ENCODE peak calls at places on chromosome 14, in five cellular contexts. J is ureter; P is lung; W is CD8-positive, alpha-beta memory T cell; Q is naive B cell. S is an unnamed sample.

GRCh38 chr14:20415723-20416622 is 2.7 kb upstream of the TEP1 start:
- DNase-seq in Q (peak; percentile 63), J (no peak), P (no peak), W (peak; percentile 10), S (no peak)

GRCh38 chr14:76514599-76514998 is 138.7 kb downstream of the ESRRB start:
- DNase-seq in W (no peak), J (no peak), Q (no peak), P (no peak), S (no peak)

GRCh38 chr14:40623641-40624040 is 983.0 kb upstream of the LRFN5 start:
- DNase-seq in P (no peak), J (no peak), Q (no peak), W (no peak), S (no peak)

GRCh38 chr14:50999726-51000125 is 55.4 kb upstream of the PYGL start:
- DNase-seq in P (no peak), J (no peak), Q (no peak), W (no peak), S (no peak)

GRCh38 chr14:58072288-58073071 is 79.5 kb downstream of the ARMH4 start:
- DNase-seq in P (peak; percentile 32), J (peak; percentile 54), Q (peak; percentile 18), W (no peak), S (peak; percentile 15)

GRCh38 chr14:91985008-91985407 is 37.5 kb upstream of the FBLN5 start:
- DNase-seq in Q (no peak), P (no peak), J (no peak), W (no peak), S (no peak)

GRCh38 chr14:20873370-20874177 is 17.6 kb upstream of the RNASE3 start:
- DNase-seq in J (peak; percentile 79), Q (peak; percentile 55), P (peak; percentile 85), W (peak; percentile 62), S (peak; percentile 23)

GRCh38 chr14:20247651-20248246 is 8.7 kb downstream of the OR11H4 start:
- DNase-seq in P (no peak), W (no peak), J (no peak), Q (no peak), S (no peak)

GRCh38 chr14:43587183-43587582 is 919.9 kb downstream of the FSCB start:
- DNase-seq in P (no peak), J (no peak), W (no peak), Q (no peak), S (no peak)

GRCh38 chr14:71686677-71687076 is 245.6 kb upstream of the RGS6 start:
- DNase-seq in P (no peak), J (no peak), W (no peak), Q (no peak), S (no peak)

GRCh38 chr14:43359317-43359716 is 1147.8 kb downstream of the FSCB start:
- DNase-seq in W (no peak), J (no peak), Q (no peak), P (no peak), S (no peak)

GRCh38 chr14:99929601-99930000 is 135.6 kb upstream of the EVL start:
- DNase-seq in J (no peak), Q (no peak), W (no peak), P (no peak), S (no peak)

GRCh38 chr14:104299993-104300761 is 161.8 kb downstream of the KIF26A start:
- DNase-seq in J (no peak), Q (no peak), W (no peak), P (no peak), S (no peak)

GRCh38 chr14:92397140-92397815 is 74.3 kb downstream of the SLC24A4 start:
- DNase-seq in J (no peak), W (no peak), P (no peak), Q (no peak), S (peak; percentile 39)

GRCh38 chr14:106378191-106378590 is 851.8 kb downstream of the TMEM121 start:
- DNase-seq in J (no peak), P (no peak), Q (peak; percentile 43), W (peak; percentile 5), S (no peak)

GRCh38 chr14:94753067-94753466 is 16.8 kb downstream of the GSC start:
- DNase-seq in P (no peak), Q (no peak), W (no peak), J (no peak), S (no peak)

GRCh38 chr14:54691525-54692260 is 124.8 kb downstream of the SAMD4A start:
- DNase-seq in P (peak; percentile 77), W (peak; percentile 29), J (peak; percentile 82), Q (no peak), S (no peak)

GRCh38 chr14:87824261-87824660 is 168.7 kb downstream of the GALC start:
- DNase-seq in Q (no peak), W (no peak), P (no peak), J (no peak), S (no peak)

GRCh38 chr14:64234877-64235651 is 59.1 kb downstream of the ESR2 start:
- DNase-seq in W (no peak), J (peak; percentile 45), Q (no peak), P (no peak), S (peak; percentile 12)

GRCh38 chr14:103528158-103528511 is 861 bp upstream of the TRMT61A start:
- DNase-seq in J (no peak), P (no peak), W (no peak), Q (no peak), S (no peak)

GRCh38 chr14:29310757-29311156 is 544.2 kb downstream of the FOXG1 start:
- DNase-seq in Q (no peak), P (no peak), J (no peak), W (no peak), S (peak; percentile 56)

GRCh38 chr14:102203382-102203781 is 63.7 kb downstream of the WDR20 start:
- DNase-seq in Q (no peak), P (no peak), J (no peak), W (no peak), S (no peak)

GRCh38 chr14:50106178-50106577 is 10.2 kb downstream of the VCPKMT start:
- DNase-seq in W (no peak), J (no peak), P (no peak), Q (no peak), S (no peak)

GRCh38 chr14:23352506-23353432 is at the start of gene SLC22A17:
- DNase-seq in P (peak; percentile 56), J (peak; percentile 87), Q (peak; percentile 36), W (peak; percentile 11), S (peak; percentile 73)

GRCh38 chr14:21454843-21455550 is 926 bp downstream of the CHD8 start:
- DNase-seq in J (no peak), P (no peak), W (no peak), Q (no peak), S (no peak)

GRCh38 chr14:29584992-29585391 is 342.7 kb downstream of the PRKD1 start:
- DNase-seq in J (peak; percentile 43), W (no peak), P (peak; percentile 61), Q (no peak), S (peak; percentile 62)

GRCh38 chr14:39114073-39114838 is at the start of gene GEMIN2:
- DNase-seq in P (peak; percentile 94), Q (peak; percentile 89), J (peak; percentile 93), W (peak; percentile 91), S (peak; percentile 76)

GRCh38 chr14:65318636-65319506 is 93.7 kb upstream of the FUT8 start:
- DNase-seq in W (no peak), J (no peak), Q (peak; percentile 71), P (no peak), S (no peak)

GRCh38 chr14:69665596-69665995 is 54.2 kb downstream of the SUSD6 start:
- DNase-seq in J (no peak), W (no peak), P (no peak), Q (no peak), S (no peak)

GRCh38 chr14:68243441-68244010 is 423.9 kb downstream of the RAD51B start:
- DNase-seq in Q (no peak), W (no peak), J (no peak), P (no peak), S (no peak)

GRCh38 chr14:20632448-20632830 is 9.1 kb downstream of the OR6S1 start:
- DNase-seq in Q (no peak), P (no peak), W (no peak), J (no peak), S (no peak)

GRCh38 chr14:54493293-54493692 is 4.5 kb upstream of the GMFB start:
- DNase-seq in P (no peak), Q (no peak), J (no peak), W (no peak), S (no peak)

S was measured in skeletal muscle cell.